ENCODE peak calls at places on chromosomes 1 and 21, in six cellular contexts. U, B, G, F, I and X are unnamed samples.

GRCh38 chr1:23598424-23598823 is 39.1 kb upstream of the ID3 start:
- DNase-seq in U (no peak), B (no peak), G (no peak), F (peak; percentile 97), I (no peak), X (no peak)

GRCh38 chr21:44510508-44511218 is 29.3 kb downstream of the KRTAP10-1 start:
- DNase-seq in U (peak; percentile 92), B (peak; percentile 75), G (peak; percentile 56), F (peak; percentile 85), I (peak; percentile 90), X (peak; percentile 90)

GRCh38 chr1:15799928-15800835 is 7.3 kb downstream of the UQCRHL start:
- DNase-seq in U (no peak), B (peak; percentile 92), G (peak; percentile 92), F (peak; percentile 79), I (no peak), X (no peak)

GRCh38 chr1:237568955-237569354 is 321.8 kb downstream of the ZP4 start:
- DNase-seq in U (no peak), B (no peak), G (no peak), F (no peak), I (no peak), X (no peak)

GRCh38 chr21:9759972-9760371 is 761.4 kb upstream of the TPTE start:
- DNase-seq in U (no peak), B (no peak), G (no peak), F (no peak), I (no peak), X (no peak)

GRCh38 chr1:219987325-219987724 is 59.0 kb upstream of the SLC30A10 start:
- DNase-seq in U (no peak), B (no peak), G (no peak), F (no peak), I (no peak), X (no peak)

GRCh38 chr21:14581902-14582457 is 35.9 kb upstream of the SAMSN1 start:
- DNase-seq in U (no peak), B (no peak), G (no peak), F (no peak), I (no peak), X (no peak)

GRCh38 chr1:164712131-164713031 is 153.4 kb downstream of the PBX1 start:
- DNase-seq in U (no peak), B (peak; percentile 37), G (peak; percentile 17), F (no peak), I (no peak), X (peak; percentile 29)

GRCh38 chr1:8456306-8456912 is 138.5 kb downstream of the SLC45A1 start:
- DNase-seq in U (no peak), B (no peak), G (peak; percentile 36), F (no peak), I (no peak), X (no peak)

GRCh38 chr1:53627031-53627430 is 111.9 kb downstream of the GLIS1 start:
- DNase-seq in U (no peak), B (no peak), G (no peak), F (peak; percentile 20), I (no peak), X (no peak)

GRCh38 chr1:62295921-62296451 is 23.2 kb downstream of the KANK4 start:
- DNase-seq in U (no peak), B (no peak), G (peak; percentile 62), F (no peak), I (no peak), X (no peak)

GRCh38 chr1:236289492-236290131 is 7.9 kb upstream of the ERO1B start:
- DNase-seq in U (no peak), B (no peak), G (no peak), F (no peak), I (no peak), X (no peak)

GRCh38 chr1:200992382-200993101 is 31.0 kb downstream of the KIF21B start:
- DNase-seq in U (no peak), B (no peak), G (no peak), F (no peak), I (no peak), X (no peak)

GRCh38 chr21:42091899-42092508 is 20.9 kb downstream of the UMODL1 start:
- DNase-seq in U (no peak), B (no peak), G (no peak), F (peak; percentile 44), I (no peak), X (no peak)

GRCh38 chr1:184112176-184112948 is 60.8 kb downstream of the TSEN15 start:
- DNase-seq in U (no peak), B (no peak), G (peak; percentile 77), F (no peak), I (no peak), X (no peak)

GRCh38 chr1:214476958-214477870 is 74.2 kb downstream of the PTPN14 start:
- DNase-seq in U (no peak), B (no peak), G (peak; percentile 100), F (no peak), I (no peak), X (no peak)

GRCh38 chr1:26851106-26851684 is 11.8 kb upstream of the SFN start:
- DNase-seq in U (no peak), B (no peak), G (no peak), F (no peak), I (no peak), X (no peak)

GRCh38 chr1:20625176-20626097 is 7.8 kb upstream of the PINK1 start:
- DNase-seq in U (no peak), B (no peak), G (no peak), F (peak; percentile 80), I (no peak), X (no peak)

GRCh38 chr1:201985355-201985754 is 2.9 kb downstream of the RNPEP start:
- DNase-seq in U (no peak), B (no peak), G (no peak), F (no peak), I (no peak), X (no peak)

GRCh38 chr1:212368073-212368484 is 46.6 kb downstream of the PACC1 start:
- DNase-seq in U (peak; percentile 71), B (peak; percentile 50), G (peak; percentile 54), F (peak; percentile 70), I (peak; percentile 54), X (peak; percentile 39)

GRCh38 chr1:119371800-119372199 is 3.2 kb downstream of the HAO2 start:
- DNase-seq in U (no peak), B (no peak), G (no peak), F (no peak), I (no peak), X (no peak)

GRCh38 chr1:190752131-190752530 is 274.5 kb upstream of the BRINP3 start:
- DNase-seq in U (no peak), B (no peak), G (no peak), F (no peak), I (no peak), X (no peak)

GRCh38 chr1:190759807-190760206 is 282.1 kb upstream of the BRINP3 start:
- DNase-seq in U (peak; percentile 26), B (no peak), G (no peak), F (no peak), I (peak; percentile 4), X (no peak)

DNA sequence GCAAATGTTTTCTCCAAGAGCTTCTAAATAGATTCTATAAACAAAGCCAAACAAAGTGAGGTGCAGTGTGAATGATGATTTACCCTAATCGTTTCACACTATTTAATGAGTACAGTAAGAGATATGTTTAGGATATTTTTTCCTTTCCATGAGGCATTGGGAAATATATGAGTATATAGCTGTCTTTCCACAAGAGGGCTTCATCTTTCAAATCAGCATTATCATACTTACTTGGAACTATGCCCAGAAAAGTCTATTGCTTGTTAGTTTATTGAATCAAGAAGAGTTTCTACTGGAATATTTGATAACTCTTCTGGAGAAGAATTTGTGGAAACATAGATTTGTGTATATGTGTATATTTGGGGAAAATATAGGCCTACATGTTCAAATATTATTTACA is 277.1 kb upstream of the BRINP3 start:
- DNase-seq in U (no peak), B (no peak), G (peak; percentile 9), F (no peak), I (no peak), X (no peak)
- TF ChIP-seq CTCF in U (no peak), B (no peak), G (peak; percentile 33), F (no peak), I (no peak), X (peak; percentile 30)

DNA sequence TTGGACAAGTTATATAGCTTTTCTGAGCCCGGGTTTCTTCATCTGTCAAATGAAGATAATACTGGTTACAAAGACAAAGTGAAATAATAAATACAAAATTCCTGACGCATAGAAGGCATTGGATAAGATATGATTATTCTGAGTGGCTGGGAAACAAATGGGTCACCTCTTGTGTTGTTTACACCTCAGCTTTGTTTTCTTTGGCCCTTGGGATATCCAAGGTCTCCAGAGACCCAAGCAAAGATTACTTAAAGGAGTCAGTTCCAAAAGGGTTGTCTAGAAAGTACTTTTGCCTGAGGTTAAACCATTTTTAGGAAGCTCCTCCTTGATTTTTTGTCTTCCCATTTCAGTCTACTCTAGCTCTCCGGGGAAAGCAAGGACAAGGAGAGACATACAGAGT is 9.7 kb downstream of the KHDRBS1 start:
- DNase-seq in U (no peak), B (no peak), G (no peak), F (no peak), I (no peak), X (no peak)
- TF ChIP-seq CTCF in U (no peak), B (no peak), G (no peak), F (no peak), I (no peak), X (no peak)

GRCh38 chr1:169025412-169025811 is 81.1 kb upstream of the ATP1B1 start:
- DNase-seq in U (no peak), B (no peak), G (no peak), F (no peak), I (no peak), X (no peak)
- TF ChIP-seq CTCF in U (no peak), B (no peak), G (no peak), F (no peak), I (no peak), X (no peak)

GRCh38 chr1:41389009-41389408 is 27.8 kb downstream of the FOXO6 start:
- DNase-seq in U (no peak), B (no peak), G (no peak), F (no peak), I (no peak), X (no peak)
- TF ChIP-seq CTCF in U (no peak), B (no peak), G (no peak), F (no peak), I (no peak), X (no peak)

GRCh38 chr1:206856674-206857464 is 8.6 kb upstream of the IL20 start:
- DNase-seq in U (no peak), B (no peak), G (no peak), F (no peak), I (peak; percentile 19), X (no peak)
- TF ChIP-seq CTCF in U (no peak), B (peak; percentile 24), G (peak; percentile 16), F (peak; percentile 65), I (no peak), X (no peak)

DNA sequence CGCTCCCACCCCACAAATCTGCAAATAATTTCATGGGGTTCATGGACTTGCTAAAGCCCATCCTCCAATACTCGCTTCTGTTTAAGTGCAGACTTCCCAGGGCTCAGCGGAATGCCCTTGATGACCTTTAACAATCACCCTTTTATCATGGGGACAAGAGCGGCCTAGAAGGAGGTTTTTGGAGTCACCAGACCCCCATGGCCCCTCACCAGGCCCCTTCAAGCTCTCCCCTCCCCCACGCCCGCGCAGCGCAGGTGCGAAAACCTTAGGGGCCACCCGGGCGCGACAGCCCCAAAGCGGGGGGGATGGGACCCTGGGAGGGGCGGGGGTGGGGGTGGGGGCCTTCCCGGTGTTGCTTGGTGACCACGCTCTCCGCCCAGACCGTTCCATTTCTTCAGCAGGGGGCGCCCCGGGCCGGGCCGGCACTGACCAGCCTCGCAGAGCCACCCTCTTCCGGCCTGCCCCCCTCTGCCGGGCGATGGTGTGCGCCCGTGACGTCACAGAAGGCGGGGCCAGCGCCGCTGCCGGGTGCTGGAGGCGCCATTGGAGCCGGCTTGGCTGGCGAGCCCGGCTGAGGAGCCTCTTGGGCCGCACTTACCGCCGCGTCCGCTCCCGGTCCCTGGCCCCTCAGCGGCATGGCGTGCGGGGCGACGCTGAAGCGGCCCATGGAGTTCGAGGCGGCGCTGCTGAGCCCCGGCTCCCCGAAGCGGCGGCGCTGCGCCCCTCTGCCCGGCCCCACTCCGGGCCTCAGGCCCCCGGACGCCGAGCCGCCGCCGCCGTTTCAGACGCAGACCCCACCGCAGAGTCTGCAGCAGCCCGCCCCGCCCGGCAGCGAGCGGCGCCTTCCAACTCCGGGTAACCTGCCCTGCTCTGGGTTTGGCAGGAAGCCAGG is at the start of gene AKIRIN1:
- DNase-seq in U (peak; percentile 100), B (peak; percentile 99), G (peak; percentile 94), F (peak; percentile 99), I (peak; percentile 99), X (peak; percentile 84)
- TF ChIP-seq CTCF in U (no peak), B (peak; percentile 40), G (no peak), F (no peak), I (no peak), X (no peak)